ENCODE peak calls at places on chromosomes 13 and 19, in eight cellular contexts. J is thoracic aorta; D is hepatocyte; R is upper lobe of right lung; P is CD8-positive, alpha-beta T cell; Z is ovary; V is kidney epithelial cell; Q is heart right ventricle. G is an unnamed sample.
A peak's percentile ranks its signal among the peaks of the same experiment; 100 is the strongest.

GRCh38 chr19:17555929-17556813 is 722 bp downstream of the COLGALT1 start:
- DNase-seq in J (no peak), D (peak; percentile 68), R (peak; percentile 90), P (peak; percentile 16), Z (peak; percentile 69), V (no peak), Q (peak; percentile 69), G (peak; percentile 16)

GRCh38 chr19:49590971-49591730 is at the start of gene PRR12:
- DNase-seq in J (no peak), D (peak; percentile 80), R (peak; percentile 84), P (peak; percentile 71), Z (peak; percentile 82), V (no peak), Q (peak; percentile 65), G (peak; percentile 59)

GRCh38 chr19:51163257-51163656 is 21.2 kb downstream of the SIGLEC7 start:
- DNase-seq in J (no peak), D (no peak), R (no peak), P (no peak), Z (peak; percentile 53), V (no peak), Q (no peak), G (peak; percentile 42)

GRCh38 chr19:2983351-2984195 is 6.2 kb downstream of the TLE6 start:
- DNase-seq in J (no peak), D (peak; percentile 75), R (peak; percentile 72), P (no peak), Z (peak; percentile 61), V (peak; percentile 42), Q (peak; percentile 75), G (peak; percentile 35)

GRCh38 chr19:3135961-3136683 is at the start of gene GNA15:
- DNase-seq in J (no peak), D (no peak), R (peak; percentile 86), P (peak; percentile 35), Z (no peak), V (no peak), Q (no peak), G (peak; percentile 76)

GRCh38 chr19:41112728-41113290 is 1.4 kb upstream of the CYP2F1 start:
- DNase-seq in J (no peak), D (no peak), R (no peak), P (no peak), Z (no peak), V (no peak), Q (no peak), G (no peak)

GRCh38 chr19:30070970-30071632 is 129.1 kb downstream of the URI1 start:
- DNase-seq in J (no peak), D (no peak), R (peak; percentile 48), P (no peak), Z (no peak), V (no peak), Q (peak; percentile 40), G (no peak)

GRCh38 chr13:27578121-27579030 is 42.0 kb downstream of the LNX2 start:
- DNase-seq in J (no peak), D (no peak), R (no peak), P (no peak), Z (no peak), V (no peak), Q (no peak), G (peak; percentile 94)

GRCh38 chr19:32172761-32173160 is 172.6 kb upstream of the ZNF507 start:
- DNase-seq in J (no peak), D (no peak), R (no peak), P (no peak), Z (no peak), V (no peak), Q (no peak), G (no peak)

GRCh38 chr13:30690282-30691188 is 44.8 kb upstream of the ALOX5AP start:
- DNase-seq in J (no peak), D (peak; percentile 75), R (peak; percentile 80), P (no peak), Z (no peak), V (peak; percentile 25), Q (peak; percentile 42), G (peak; percentile 63)

GRCh38 chr19:58252102-58252685 is 23.5 kb downstream of the ZNF544 start:
- DNase-seq in J (no peak), D (no peak), R (no peak), P (no peak), Z (no peak), V (no peak), Q (no peak), G (no peak)
- H3K36me3 ChIP-seq in J (peaks cover 88% of the 10 kb centered on the region), D (peaks cover 19% of the 10 kb centered on the region), R (peaks cover 38% of the 10 kb centered on the region), P (peaks cover 28% of the 10 kb centered on the region), Z (peaks cover 8% of the 10 kb centered on the region), V (peaks cover 6% of the 10 kb centered on the region), Q (peaks cover 100% of the 10 kb centered on the region), G (peaks cover 27% of the 10 kb centered on the region)

DNA sequence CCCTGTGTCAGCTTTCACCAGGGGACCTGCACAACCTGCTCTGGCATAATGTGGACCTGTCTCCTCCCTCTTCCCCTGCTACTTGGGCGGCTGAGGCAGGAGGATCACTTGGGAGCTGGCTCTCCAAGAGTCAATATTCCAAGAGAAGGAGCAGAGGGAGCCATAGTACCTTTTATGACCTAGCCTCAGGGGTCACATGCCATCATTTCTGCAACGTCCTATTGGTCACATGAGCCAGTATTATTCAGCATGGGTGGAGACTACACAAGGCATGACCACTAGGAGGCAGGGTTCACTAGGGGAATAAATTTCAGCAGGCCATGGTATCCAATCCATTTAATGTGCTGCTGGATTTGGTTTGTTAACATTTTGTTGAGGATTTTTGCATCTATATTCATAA is 12.0 kb upstream of the SHFL start:
- DNase-seq in J (no peak), D (peak; percentile 59), R (no peak), P (peak; percentile 44), Z (no peak), V (no peak), Q (no peak), G (peak; percentile 13)
- TF ChIP-seq CTCF in J (no peak), D (peak; percentile 44), R (peak; percentile 35), P (peak; percentile 52), Z (no peak), V (peak; percentile 13), Q (peak; percentile 36), G (peak; percentile 15)

GRCh38 chr13:111262281-111262680 is 58.2 kb upstream of the TEX29 start:
- DNase-seq in J (no peak), D (no peak), R (no peak), P (no peak), Z (no peak), V (no peak), Q (no peak), G (no peak)
- H3K36me3 ChIP-seq in J (peaks cover 24% of the 10 kb centered on the region), D (no peaks in the 10 kb centered on the region), R (peaks cover 29% of the 10 kb centered on the region), P (peaks cover 10% of the 10 kb centered on the region), Z (no peaks in the 10 kb centered on the region), V (no peaks in the 10 kb centered on the region), Q (peaks cover 51% of the 10 kb centered on the region), G (peaks cover 11% of the 10 kb centered on the region)

GRCh38 chr19:13623686-13624405 is 117.6 kb upstream of the CACNA1A start:
- DNase-seq in J (no peak), D (no peak), R (no peak), P (no peak), Z (no peak), V (no peak), Q (no peak), G (no peak)

GRCh38 chr19:13619203-13619632 is 112.9 kb upstream of the CACNA1A start:
- DNase-seq in J (no peak), D (no peak), R (no peak), P (no peak), Z (no peak), V (no peak), Q (no peak), G (peak; percentile 75)

GRCh38 chr19:13622727-13623126 is 116.4 kb upstream of the CACNA1A start:
- DNase-seq in J (no peak), D (no peak), R (no peak), P (no peak), Z (no peak), V (no peak), Q (no peak), G (no peak)

GRCh38 chr19:13615890-13616289 is 109.6 kb upstream of the CACNA1A start:
- DNase-seq in J (no peak), D (no peak), R (no peak), P (no peak), Z (no peak), V (no peak), Q (no peak), G (no peak)

GRCh38 chr19:13621413-13621812 is 115.1 kb upstream of the CACNA1A start:
- DNase-seq in J (no peak), D (no peak), R (no peak), P (no peak), Z (no peak), V (peak; percentile 85), Q (no peak), G (peak; percentile 96)
- TF ChIP-seq CTCF in J (no peak), D (no peak), R (no peak), P (no peak), Z (no peak), V (peak; percentile 38), Q (peak; percentile 35), G (peak; percentile 60)

DNA sequence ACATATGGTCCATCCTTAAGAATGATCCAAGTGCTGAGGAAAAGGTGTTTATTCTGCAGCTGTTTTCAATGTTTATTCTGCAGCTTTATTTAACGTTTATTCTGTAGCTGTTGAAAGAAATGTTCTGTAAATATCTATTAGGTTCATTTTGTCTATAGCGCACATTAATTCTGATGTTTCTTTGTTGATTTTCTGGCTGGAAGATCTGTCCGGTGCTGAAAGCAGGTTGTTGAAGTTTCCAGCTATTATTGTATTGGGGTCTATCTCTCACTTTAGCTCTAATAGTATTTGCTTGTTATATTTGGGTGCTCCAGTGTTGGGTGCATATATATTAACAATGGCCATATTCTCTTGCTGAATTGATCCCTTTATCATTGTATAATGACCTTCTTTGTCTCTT is 20.2 kb downstream of the CD70 start:
- DNase-seq in J (no peak), D (no peak), R (no peak), P (no peak), Z (no peak), V (no peak), Q (no peak), G (no peak)
- H3K36me3 ChIP-seq in J (no peaks in the 10 kb centered on the region), D (no peaks in the 10 kb centered on the region), R (no peaks in the 10 kb centered on the region), P (no peaks in the 10 kb centered on the region), Z (no peaks in the 10 kb centered on the region), V (no peaks in the 10 kb centered on the region), Q (no peaks in the 10 kb centered on the region), G (no peaks in the 10 kb centered on the region)

DNA sequence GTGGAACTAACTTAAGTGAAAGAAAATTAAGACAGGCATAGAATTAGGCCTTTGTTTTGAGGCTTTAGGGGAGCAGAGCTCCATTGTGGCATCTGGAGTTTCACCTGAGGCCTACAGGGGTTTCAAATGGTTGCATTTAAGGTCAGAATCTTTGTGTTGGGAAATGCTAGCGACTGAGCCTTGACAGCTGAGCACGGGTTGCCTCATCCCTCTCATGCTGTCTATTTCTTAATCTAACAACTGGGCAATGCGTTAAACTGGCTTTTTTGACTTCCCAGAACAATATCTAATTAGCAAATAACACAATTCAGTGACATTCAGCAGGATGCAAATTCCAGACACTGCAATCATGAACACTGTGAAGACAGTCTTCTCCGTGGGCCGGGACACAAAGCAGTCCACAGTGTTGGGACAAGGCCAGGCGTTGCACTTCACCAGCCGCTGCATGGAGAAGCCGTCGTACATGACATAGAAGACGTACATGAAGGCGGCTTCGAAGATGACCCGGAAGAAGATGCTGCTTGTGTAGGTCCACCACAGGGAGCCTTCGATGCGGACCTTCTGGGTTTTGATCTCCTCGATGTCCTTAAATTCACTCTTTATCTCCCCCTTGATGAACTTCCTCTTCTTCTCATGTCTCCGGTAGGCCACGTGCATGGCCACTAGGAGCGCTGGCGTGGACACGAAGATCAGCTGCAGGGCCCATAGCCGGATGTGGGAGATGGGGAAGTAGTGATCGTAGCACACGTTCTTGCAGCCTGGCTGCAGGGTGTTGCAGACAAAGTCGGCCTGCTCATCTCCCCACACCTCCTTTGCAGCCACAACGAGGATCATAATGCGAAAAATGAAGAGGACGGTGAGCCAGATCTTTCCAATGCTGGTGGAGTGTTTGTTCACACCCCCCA is 3.8 kb downstream of the GJB2 start:
- DNase-seq in J (no peak), D (no peak), R (peak; percentile 74), P (no peak), Z (no peak), V (no peak), Q (no peak), G (no peak)
- TF ChIP-seq CTCF in J (no peak), D (no peak), R (no peak), P (no peak), Z (no peak), V (peak; percentile 19), Q (peak; percentile 30), G (peak; percentile 25)

GRCh38 chr13:72754111-72754510 is 26.4 kb downstream of the BORA start:
- DNase-seq in J (no peak), D (no peak), R (no peak), P (no peak), Z (no peak), V (no peak), Q (no peak), G (peak; percentile 29)
- H3K36me3 ChIP-seq in J (peaks cover 32% of the 10 kb centered on the region), D (peaks cover 5% of the 10 kb centered on the region), R (peaks cover 66% of the 10 kb centered on the region), P (peaks cover 20% of the 10 kb centered on the region), Z (no peaks in the 10 kb centered on the region), V (peaks cover 1% of the 10 kb centered on the region), Q (peaks cover 86% of the 10 kb centered on the region), G (no peaks in the 10 kb centered on the region)